ENCODE peak calls at places on chromosomes 3 and 15, in five cellular contexts. One of them, this sample, is unnamed.

GRCh38 chr3:13650210-13651056 is 101.5 kb downstream of the FBLN2 start:
- DNase-seq in activated B cell treated with CpG ODN at 0.5 μM for 24 hours: peak; percentile 78
- DNase-seq in nephron progenitor cell: peak; percentile 97
- DNase-seq in GM06990: peak; percentile 76
- DNase-seq in GM12891: peak; percentile 87
- DNase-seq in this sample: peak; percentile 89

GRCh38 chr3:149575213-149575961 is 82.4 kb downstream of the WWTR1 start:
- DNase-seq in nephron progenitor cell: no peak
- DNase-seq in GM06990: no peak
- DNase-seq in activated B cell treated with CpG ODN at 0.5 μM for 24 hours: no peak
- DNase-seq in GM12891: no peak
- DNase-seq in this sample: no peak

GRCh38 chr15:78000089-78000926 is 77.2 kb downstream of the TBC1D2B start:
- DNase-seq in nephron progenitor cell: peak; percentile 91
- DNase-seq in GM12891: peak; percentile 85
- DNase-seq in activated B cell treated with CpG ODN at 0.5 μM for 24 hours: peak; percentile 60
- DNase-seq in GM06990: peak; percentile 68
- DNase-seq in this sample: peak; percentile 72

GRCh38 chr3:52781741-52782140 is 4.3 kb downstream of the ITIH1 start:
- DNase-seq in GM06990: no peak
- DNase-seq in nephron progenitor cell: no peak
- DNase-seq in GM12891: no peak
- DNase-seq in activated B cell treated with CpG ODN at 0.5 μM for 24 hours: peak; percentile 7
- DNase-seq in this sample: peak; percentile 18

GRCh38 chr3:46903341-46904302 is 26.1 kb downstream of the PTH1R start:
- DNase-seq in GM06990: no peak
- DNase-seq in GM12891: no peak
- DNase-seq in activated B cell treated with CpG ODN at 0.5 μM for 24 hours: no peak
- DNase-seq in nephron progenitor cell: no peak
- DNase-seq in this sample: peak; percentile 24

GRCh38 chr3:55604414-55604813 is 117.3 kb upstream of the WNT5A start:
- DNase-seq in GM06990: no peak
- DNase-seq in activated B cell treated with CpG ODN at 0.5 μM for 24 hours: no peak
- DNase-seq in GM12891: no peak
- DNase-seq in nephron progenitor cell: no peak
- DNase-seq in this sample: no peak

GRCh38 chr3:188834349-188834748 is 337.4 kb upstream of the TPRG1 start:
- DNase-seq in GM06990: no peak
- DNase-seq in GM12891: no peak
- DNase-seq in activated B cell treated with CpG ODN at 0.5 μM for 24 hours: no peak
- DNase-seq in nephron progenitor cell: no peak
- DNase-seq in this sample: no peak

GRCh38 chr15:61199681-61200080 is 29.4 kb downstream of the RORA start:
- DNase-seq in nephron progenitor cell: no peak
- DNase-seq in GM06990: no peak
- DNase-seq in GM12891: no peak
- DNase-seq in activated B cell treated with CpG ODN at 0.5 μM for 24 hours: no peak
- DNase-seq in this sample: no peak

GRCh38 chr3:150057227-150057626 is 86.5 kb upstream of the PFN2 start:
- DNase-seq in nephron progenitor cell: no peak
- DNase-seq in GM06990: no peak
- DNase-seq in GM12891: no peak
- DNase-seq in activated B cell treated with CpG ODN at 0.5 μM for 24 hours: no peak
- DNase-seq in this sample: no peak

GRCh38 chr3:187183210-187183862 is 13.9 kb upstream of the RTP1 start:
- DNase-seq in nephron progenitor cell: no peak
- DNase-seq in GM12891: no peak
- DNase-seq in activated B cell treated with CpG ODN at 0.5 μM for 24 hours: no peak
- DNase-seq in GM06990: peak; percentile 19
- DNase-seq in this sample: no peak

GRCh38 chr15:100710213-100710612 is 107.8 kb downstream of the ASB7 start:
- DNase-seq in GM12891: no peak
- DNase-seq in GM06990: no peak
- DNase-seq in activated B cell treated with CpG ODN at 0.5 μM for 24 hours: no peak
- DNase-seq in nephron progenitor cell: no peak
- DNase-seq in this sample: no peak

GRCh38 chr15:87209891-87210649 is 1046.5 kb downstream of the NTRK3 start:
- DNase-seq in GM12891: no peak
- DNase-seq in nephron progenitor cell: no peak
- DNase-seq in GM06990: no peak
- DNase-seq in activated B cell treated with CpG ODN at 0.5 μM for 24 hours: no peak
- DNase-seq in this sample: no peak

GRCh38 chr3:13883681-13884080 is 3.8 kb upstream of the WNT7A start:
- DNase-seq in GM06990: no peak
- DNase-seq in nephron progenitor cell: no peak
- DNase-seq in activated B cell treated with CpG ODN at 0.5 μM for 24 hours: no peak
- DNase-seq in GM12891: no peak
- DNase-seq in this sample: no peak

GRCh38 chr3:195761503-195762248 is 40.9 kb downstream of the MUC20 start:
- DNase-seq in activated B cell treated with CpG ODN at 0.5 μM for 24 hours: no peak
- DNase-seq in GM06990: no peak
- DNase-seq in GM12891: no peak
- DNase-seq in nephron progenitor cell: no peak
- DNase-seq in this sample: no peak

GRCh38 chr15:74541494-74542191 is 623 bp downstream of the ARID3B start:
- DNase-seq in activated B cell treated with CpG ODN at 0.5 μM for 24 hours: peak; percentile 40
- DNase-seq in GM06990: peak; percentile 54
- DNase-seq in nephron progenitor cell: peak; percentile 42
- DNase-seq in GM12891: peak; percentile 64
- DNase-seq in this sample: peak; percentile 58

GRCh38 chr3:42043116-42043796 is 47.9 kb upstream of the TRAK1 start:
- DNase-seq in GM06990: no peak
- DNase-seq in nephron progenitor cell: peak; percentile 69
- DNase-seq in activated B cell treated with CpG ODN at 0.5 μM for 24 hours: no peak
- DNase-seq in GM12891: no peak
- DNase-seq in this sample: no peak

GRCh38 chr3:186510374-186511079 is 33.7 kb downstream of the CRYGS start:
- DNase-seq in GM12891: no peak
- DNase-seq in nephron progenitor cell: no peak
- DNase-seq in GM06990: peak; percentile 59
- DNase-seq in activated B cell treated with CpG ODN at 0.5 μM for 24 hours: no peak
- DNase-seq in this sample: no peak

GRCh38 chr3:50515565-50516047 is 12.2 kb upstream of the CACNA2D2 start:
- DNase-seq in activated B cell treated with CpG ODN at 0.5 μM for 24 hours: peak; percentile 29
- DNase-seq in GM12891: no peak
- DNase-seq in GM06990: no peak
- DNase-seq in nephron progenitor cell: peak; percentile 74
- DNase-seq in this sample: no peak

GRCh38 chr3:32276279-32276841 is 37.9 kb downstream of the CMTM8 start:
- DNase-seq in nephron progenitor cell: no peak
- DNase-seq in GM12891: no peak
- DNase-seq in activated B cell treated with CpG ODN at 0.5 μM for 24 hours: no peak
- DNase-seq in GM06990: no peak
- DNase-seq in this sample: no peak

GRCh38 chr3:193011956-193012355 is 94.3 kb upstream of the MB21D2 start:
- DNase-seq in GM12891: no peak
- DNase-seq in GM06990: no peak
- DNase-seq in activated B cell treated with CpG ODN at 0.5 μM for 24 hours: no peak
- DNase-seq in nephron progenitor cell: no peak
- DNase-seq in this sample: no peak

GRCh38 chr15:70815604-70816003 is 38.4 kb downstream of the LARP6 start:
- DNase-seq in GM06990: no peak
- DNase-seq in GM12891: no peak
- DNase-seq in nephron progenitor cell: no peak
- DNase-seq in activated B cell treated with CpG ODN at 0.5 μM for 24 hours: no peak
- DNase-seq in this sample: no peak

GRCh38 chr3:51681453-51681852 is 10.4 kb downstream of the TEX264 start:
- DNase-seq in GM12891: no peak
- DNase-seq in GM06990: peak; percentile 30
- DNase-seq in nephron progenitor cell: no peak
- DNase-seq in activated B cell treated with CpG ODN at 0.5 μM for 24 hours: no peak
- DNase-seq in this sample: peak; percentile 67

GRCh38 chr3:176514297-176514696 is 683.0 kb downstream of the TBL1XR1 start:
- DNase-seq in GM06990: no peak
- DNase-seq in GM12891: no peak
- DNase-seq in nephron progenitor cell: peak; percentile 15
- DNase-seq in activated B cell treated with CpG ODN at 0.5 μM for 24 hours: no peak
- DNase-seq in this sample: no peak

GRCh38 chr15:100764778-100765457 is 114.7 kb upstream of the ALDH1A3 start:
- DNase-seq in nephron progenitor cell: no peak
- DNase-seq in GM06990: no peak
- DNase-seq in GM12891: no peak
- DNase-seq in activated B cell treated with CpG ODN at 0.5 μM for 24 hours: no peak
- DNase-seq in this sample: no peak

GRCh38 chr15:78711638-78712037 is 70.6 kb upstream of the CHRNB4 start:
- DNase-seq in GM12891: no peak
- DNase-seq in nephron progenitor cell: no peak
- DNase-seq in activated B cell treated with CpG ODN at 0.5 μM for 24 hours: no peak
- DNase-seq in GM06990: no peak
- DNase-seq in this sample: no peak

GRCh38 chr15:41332788-41333527 is at the start of gene NUSAP1:
- DNase-seq in GM12891: peak; percentile 25
- DNase-seq in GM06990: no peak
- DNase-seq in activated B cell treated with CpG ODN at 0.5 μM for 24 hours: no peak
- DNase-seq in nephron progenitor cell: no peak
- DNase-seq in this sample: peak; percentile 73

GRCh38 chr3:32435911-32436815 is 44.5 kb downstream of the CMTM7 start:
- DNase-seq in GM06990: no peak
- DNase-seq in activated B cell treated with CpG ODN at 0.5 μM for 24 hours: no peak
- DNase-seq in nephron progenitor cell: no peak
- DNase-seq in GM12891: no peak
- DNase-seq in this sample: no peak

GRCh38 chr3:195448205-195448875 is 5.5 kb upstream of the ACAP2 start:
- DNase-seq in activated B cell treated with CpG ODN at 0.5 μM for 24 hours: no peak
- DNase-seq in GM06990: no peak
- DNase-seq in nephron progenitor cell: no peak
- DNase-seq in GM12891: no peak
- DNase-seq in this sample: no peak

GRCh38 chr3:155741081-155741480 is 3.8 kb downstream of the PLCH1 start:
- DNase-seq in GM12891: no peak
- DNase-seq in GM06990: no peak
- DNase-seq in nephron progenitor cell: no peak
- DNase-seq in activated B cell treated with CpG ODN at 0.5 μM for 24 hours: no peak
- DNase-seq in this sample: no peak

GRCh38 chr15:83626171-83626802 is 27.6 kb upstream of the ADAMTSL3 start:
- DNase-seq in GM12891: no peak
- DNase-seq in activated B cell treated with CpG ODN at 0.5 μM for 24 hours: no peak
- DNase-seq in GM06990: no peak
- DNase-seq in nephron progenitor cell: no peak
- DNase-seq in this sample: no peak

GRCh38 chr3:30437172-30437571 is 169.2 kb upstream of the TGFBR2 start:
- DNase-seq in GM12891: no peak
- DNase-seq in GM06990: no peak
- DNase-seq in nephron progenitor cell: peak; percentile 15
- DNase-seq in activated B cell treated with CpG ODN at 0.5 μM for 24 hours: no peak
- DNase-seq in this sample: no peak

GRCh38 chr15:83653639-83654378 is at the start of gene ADAMTSL3:
- DNase-seq in activated B cell treated with CpG ODN at 0.5 μM for 24 hours: no peak
- DNase-seq in GM06990: no peak
- DNase-seq in GM12891: no peak
- DNase-seq in nephron progenitor cell: peak; percentile 68
- DNase-seq in this sample: no peak

GRCh38 chr15:92733934-92734521 is 78.5 kb upstream of the FAM174B start:
- DNase-seq in activated B cell treated with CpG ODN at 0.5 μM for 24 hours: no peak
- DNase-seq in GM12891: no peak
- DNase-seq in nephron progenitor cell: peak; percentile 18
- DNase-seq in GM06990: no peak
- DNase-seq in this sample: peak; percentile 51

GRCh38 chr15:74207652-74208440 is 5.3 kb upstream of the STRA6 start:
- DNase-seq in GM12891: no peak
- DNase-seq in nephron progenitor cell: no peak
- DNase-seq in GM06990: no peak
- DNase-seq in activated B cell treated with CpG ODN at 0.5 μM for 24 hours: no peak
- DNase-seq in this sample: no peak

GRCh38 chr3:65894679-65895078 is 144.0 kb downstream of the MAGI1 start:
- DNase-seq in GM06990: no peak
- DNase-seq in GM12891: no peak
- DNase-seq in activated B cell treated with CpG ODN at 0.5 μM for 24 hours: no peak
- DNase-seq in nephron progenitor cell: no peak
- DNase-seq in this sample: no peak

GRCh38 chr3:37114251-37115145 is 59.9 kb downstream of the LRRFIP2 start:
- DNase-seq in activated B cell treated with CpG ODN at 0.5 μM for 24 hours: no peak
- DNase-seq in nephron progenitor cell: no peak
- DNase-seq in GM12891: no peak
- DNase-seq in GM06990: peak; percentile 11
- DNase-seq in this sample: no peak

This sample was measured in activated naive CD8-positive, alpha-beta T cell treated with anti-CD3 and anti-CD28 coated beads, Interleukin-2, amount 10 ng/mL, durations not matched to agents 7 days and 5 days.